ENCODE peak calls at places on chromosome 10, in eight cellular contexts. One of them, this sample, is unnamed.

GRCh38 chr10:51103818-51104217 is 29.5 kb downstream of the PRKG1 start:
- ATAC-seq in left lung: no peak
- ATAC-seq in activated CD8-positive, alpha-beta memory T cell treated with anti-CD3 and anti-CD28 coated beads, Interleukin-2, amount 10 ng/mL, durations not matched to agents 7 days and 5 days: no peak
- ATAC-seq in heart left ventricle: no peak
- ATAC-seq in left ventricle myocardium superior: no peak
- ATAC-seq in pancreas: no peak
- ATAC-seq in activated T-cell treated with anti-CD3 and anti-CD28 coated beads, Interleukin-2, amount 50 U/mL, for 4 hours: no peak
- ATAC-seq in gastroesophageal sphincter: no peak
- ATAC-seq in this sample: no peak

GRCh38 chr10:108086502-108086901 is 922.0 kb upstream of the SORCS1 start:
- ATAC-seq in activated T-cell treated with anti-CD3 and anti-CD28 coated beads, Interleukin-2, amount 50 U/mL, for 4 hours: no peak
- ATAC-seq in left ventricle myocardium superior: no peak
- ATAC-seq in heart left ventricle: no peak
- ATAC-seq in activated CD8-positive, alpha-beta memory T cell treated with anti-CD3 and anti-CD28 coated beads, Interleukin-2, amount 10 ng/mL, durations not matched to agents 7 days and 5 days: no peak
- ATAC-seq in pancreas: no peak
- ATAC-seq in gastroesophageal sphincter: no peak
- ATAC-seq in left lung: no peak
- ATAC-seq in this sample: no peak

GRCh38 chr10:114343623-114344306 is 60.5 kb downstream of the AFAP1L2 start:
- ATAC-seq in pancreas: no peak
- ATAC-seq in heart left ventricle: no peak
- ATAC-seq in left ventricle myocardium superior: no peak
- ATAC-seq in left lung: no peak
- ATAC-seq in gastroesophageal sphincter: no peak
- ATAC-seq in activated T-cell treated with anti-CD3 and anti-CD28 coated beads, Interleukin-2, amount 50 U/mL, for 4 hours: no peak
- ATAC-seq in activated CD8-positive, alpha-beta memory T cell treated with anti-CD3 and anti-CD28 coated beads, Interleukin-2, amount 10 ng/mL, durations not matched to agents 7 days and 5 days: no peak
- ATAC-seq in this sample: no peak

GRCh38 chr10:1698185-1698584 is 39.1 kb downstream of the ADARB2 start:
- ATAC-seq in gastroesophageal sphincter: no peak
- ATAC-seq in pancreas: no peak
- ATAC-seq in heart left ventricle: no peak
- ATAC-seq in left lung: no peak
- ATAC-seq in left ventricle myocardium superior: no peak
- ATAC-seq in activated T-cell treated with anti-CD3 and anti-CD28 coated beads, Interleukin-2, amount 50 U/mL, for 4 hours: no peak
- ATAC-seq in activated CD8-positive, alpha-beta memory T cell treated with anti-CD3 and anti-CD28 coated beads, Interleukin-2, amount 10 ng/mL, durations not matched to agents 7 days and 5 days: no peak
- ATAC-seq in this sample: no peak

GRCh38 chr10:28616514-28616913 is 60.8 kb upstream of the BAMBI start:
- ATAC-seq in left ventricle myocardium superior: peak; percentile 67
- ATAC-seq in activated T-cell treated with anti-CD3 and anti-CD28 coated beads, Interleukin-2, amount 50 U/mL, for 4 hours: no peak
- ATAC-seq in pancreas: peak; percentile 77
- ATAC-seq in gastroesophageal sphincter: no peak
- ATAC-seq in activated CD8-positive, alpha-beta memory T cell treated with anti-CD3 and anti-CD28 coated beads, Interleukin-2, amount 10 ng/mL, durations not matched to agents 7 days and 5 days: no peak
- ATAC-seq in left lung: no peak
- ATAC-seq in heart left ventricle: peak; percentile 26
- ATAC-seq in this sample: no peak

GRCh38 chr10:13686331-13686752 is 99.6 kb downstream of the PRPF18 start:
- ATAC-seq in activated T-cell treated with anti-CD3 and anti-CD28 coated beads, Interleukin-2, amount 50 U/mL, for 4 hours: no peak
- ATAC-seq in left lung: peak; percentile 18
- ATAC-seq in gastroesophageal sphincter: peak; percentile 41
- ATAC-seq in heart left ventricle: peak; percentile 89
- ATAC-seq in left ventricle myocardium superior: peak; percentile 84
- ATAC-seq in pancreas: peak; percentile 18
- ATAC-seq in activated CD8-positive, alpha-beta memory T cell treated with anti-CD3 and anti-CD28 coated beads, Interleukin-2, amount 10 ng/mL, durations not matched to agents 7 days and 5 days: no peak
- ATAC-seq in this sample: no peak

GRCh38 chr10:8874972-8875371 is 820.5 kb downstream of the GATA3 start:
- ATAC-seq in pancreas: no peak
- ATAC-seq in left lung: no peak
- ATAC-seq in activated CD8-positive, alpha-beta memory T cell treated with anti-CD3 and anti-CD28 coated beads, Interleukin-2, amount 10 ng/mL, durations not matched to agents 7 days and 5 days: no peak
- ATAC-seq in heart left ventricle: no peak
- ATAC-seq in left ventricle myocardium superior: no peak
- ATAC-seq in activated T-cell treated with anti-CD3 and anti-CD28 coated beads, Interleukin-2, amount 50 U/mL, for 4 hours: no peak
- ATAC-seq in gastroesophageal sphincter: no peak
- ATAC-seq in this sample: no peak

GRCh38 chr10:74882831-74883230 is 56.4 kb downstream of the KAT6B start:
- ATAC-seq in pancreas: no peak
- ATAC-seq in activated CD8-positive, alpha-beta memory T cell treated with anti-CD3 and anti-CD28 coated beads, Interleukin-2, amount 10 ng/mL, durations not matched to agents 7 days and 5 days: no peak
- ATAC-seq in activated T-cell treated with anti-CD3 and anti-CD28 coated beads, Interleukin-2, amount 50 U/mL, for 4 hours: no peak
- ATAC-seq in left ventricle myocardium superior: no peak
- ATAC-seq in heart left ventricle: no peak
- ATAC-seq in gastroesophageal sphincter: no peak
- ATAC-seq in left lung: peak; percentile 29
- ATAC-seq in this sample: no peak

GRCh38 chr10:74208081-74208480 is 57.1 kb downstream of the ADK start:
- ATAC-seq in pancreas: peak; percentile 65
- ATAC-seq in activated CD8-positive, alpha-beta memory T cell treated with anti-CD3 and anti-CD28 coated beads, Interleukin-2, amount 10 ng/mL, durations not matched to agents 7 days and 5 days: no peak
- ATAC-seq in activated T-cell treated with anti-CD3 and anti-CD28 coated beads, Interleukin-2, amount 50 U/mL, for 4 hours: no peak
- ATAC-seq in gastroesophageal sphincter: no peak
- ATAC-seq in heart left ventricle: no peak
- ATAC-seq in left ventricle myocardium superior: peak; percentile 37
- ATAC-seq in left lung: peak; percentile 80
- ATAC-seq in this sample: no peak

GRCh38 chr10:105953056-105953455 is 1211.5 kb downstream of the SORCS1 start:
- ATAC-seq in activated CD8-positive, alpha-beta memory T cell treated with anti-CD3 and anti-CD28 coated beads, Interleukin-2, amount 10 ng/mL, durations not matched to agents 7 days and 5 days: no peak
- ATAC-seq in pancreas: no peak
- ATAC-seq in left lung: peak; percentile 77
- ATAC-seq in activated T-cell treated with anti-CD3 and anti-CD28 coated beads, Interleukin-2, amount 50 U/mL, for 4 hours: no peak
- ATAC-seq in left ventricle myocardium superior: no peak
- ATAC-seq in heart left ventricle: no peak
- ATAC-seq in gastroesophageal sphincter: no peak
- ATAC-seq in this sample: no peak

GRCh38 chr10:31924833-31925232 is 3.8 kb downstream of the ARHGAP12 start:
- ATAC-seq in left ventricle myocardium superior: no peak
- ATAC-seq in activated CD8-positive, alpha-beta memory T cell treated with anti-CD3 and anti-CD28 coated beads, Interleukin-2, amount 10 ng/mL, durations not matched to agents 7 days and 5 days: no peak
- ATAC-seq in pancreas: no peak
- ATAC-seq in heart left ventricle: no peak
- ATAC-seq in activated T-cell treated with anti-CD3 and anti-CD28 coated beads, Interleukin-2, amount 50 U/mL, for 4 hours: no peak
- ATAC-seq in gastroesophageal sphincter: no peak
- ATAC-seq in left lung: no peak
- ATAC-seq in this sample: no peak

GRCh38 chr10:98260752-98261151 is 7.2 kb downstream of the LOXL4 start:
- ATAC-seq in activated CD8-positive, alpha-beta memory T cell treated with anti-CD3 and anti-CD28 coated beads, Interleukin-2, amount 10 ng/mL, durations not matched to agents 7 days and 5 days: no peak
- ATAC-seq in gastroesophageal sphincter: no peak
- ATAC-seq in left lung: peak; percentile 5
- ATAC-seq in pancreas: peak; percentile 3
- ATAC-seq in activated T-cell treated with anti-CD3 and anti-CD28 coated beads, Interleukin-2, amount 50 U/mL, for 4 hours: no peak
- ATAC-seq in left ventricle myocardium superior: no peak
- ATAC-seq in heart left ventricle: no peak
- ATAC-seq in this sample: no peak

GRCh38 chr10:110803830-110804338 is 67.8 kb upstream of the PDCD4 start:
- ATAC-seq in heart left ventricle: peak; percentile 44
- ATAC-seq in left ventricle myocardium superior: peak; percentile 60
- ATAC-seq in gastroesophageal sphincter: peak; percentile 65
- ATAC-seq in activated T-cell treated with anti-CD3 and anti-CD28 coated beads, Interleukin-2, amount 50 U/mL, for 4 hours: peak; percentile 60
- ATAC-seq in pancreas: peak; percentile 84
- ATAC-seq in activated CD8-positive, alpha-beta memory T cell treated with anti-CD3 and anti-CD28 coated beads, Interleukin-2, amount 10 ng/mL, durations not matched to agents 7 days and 5 days: peak; percentile 79
- ATAC-seq in left lung: peak; percentile 91
- ATAC-seq in this sample: peak; percentile 93

GRCh38 chr10:111077715-111078504 is 1.1 kb downstream of the ADRA2A start:
- ATAC-seq in activated CD8-positive, alpha-beta memory T cell treated with anti-CD3 and anti-CD28 coated beads, Interleukin-2, amount 10 ng/mL, durations not matched to agents 7 days and 5 days: no peak
- ATAC-seq in gastroesophageal sphincter: no peak
- ATAC-seq in heart left ventricle: no peak
- ATAC-seq in left lung: peak; percentile 10
- ATAC-seq in pancreas: peak; percentile 28
- ATAC-seq in activated T-cell treated with anti-CD3 and anti-CD28 coated beads, Interleukin-2, amount 50 U/mL, for 4 hours: peak; percentile 19
- ATAC-seq in left ventricle myocardium superior: peak; percentile 50
- ATAC-seq in this sample: no peak

GRCh38 chr10:44008917-44009620 is 360.4 kb upstream of the ZNF32 start:
- ATAC-seq in heart left ventricle: no peak
- ATAC-seq in activated CD8-positive, alpha-beta memory T cell treated with anti-CD3 and anti-CD28 coated beads, Interleukin-2, amount 10 ng/mL, durations not matched to agents 7 days and 5 days: no peak
- ATAC-seq in left ventricle myocardium superior: peak; percentile 14
- ATAC-seq in left lung: no peak
- ATAC-seq in activated T-cell treated with anti-CD3 and anti-CD28 coated beads, Interleukin-2, amount 50 U/mL, for 4 hours: no peak
- ATAC-seq in gastroesophageal sphincter: no peak
- ATAC-seq in pancreas: no peak
- ATAC-seq in this sample: no peak

GRCh38 chr10:31101123-31101522 is 69.5 kb upstream of the ZNF438 start:
- ATAC-seq in activated T-cell treated with anti-CD3 and anti-CD28 coated beads, Interleukin-2, amount 50 U/mL, for 4 hours: peak; percentile 97
- ATAC-seq in left ventricle myocardium superior: no peak
- ATAC-seq in gastroesophageal sphincter: no peak
- ATAC-seq in left lung: peak; percentile 77
- ATAC-seq in heart left ventricle: no peak
- ATAC-seq in pancreas: peak; percentile 60
- ATAC-seq in activated CD8-positive, alpha-beta memory T cell treated with anti-CD3 and anti-CD28 coated beads, Interleukin-2, amount 10 ng/mL, durations not matched to agents 7 days and 5 days: peak; percentile 97
- ATAC-seq in this sample: peak; percentile 62